ENCODE peak calls at places on chromosomes 16 and 17, in five cellular contexts. M is small intestine, A is PC-9, S is psoas muscle, T is cardiac muscle cell. O is an unnamed sample. For H3K27me3, the result is how much of the 10 kb centered on the place peaks cover.

GRCh38 chr17:27506348-27507218 is 50.3 kb downstream of the KSR1 start:
- DNase-seq in M (no peak), A (peak), S (no peak), T (no peak), O (no peak)

GRCh38 chr17:7383742-7384488 is 3.0 kb downstream of the TNK1 start:
- DNase-seq in M (peak), A (no peak), S (peak), T (peak), O (no peak)

GRCh38 chr17:28710948-28711722 is 553 bp downstream of the PROCA1 start:
- DNase-seq in M (peak), A (peak), S (peak), T (peak), O (peak)

GRCh38 chr17:20263595-20263994 is 203.7 kb downstream of the LGALS9B start:
- DNase-seq in M (no peak), A (no peak), S (no peak), T (no peak), O (no peak)

GRCh38 chr17:74259667-74260524 is 14.1 kb upstream of the DNAI2 start:
- DNase-seq in M (no peak), A (no peak), S (no peak), T (no peak), O (no peak)

GRCh38 chr16:79593074-79593531 is 7.4 kb downstream of the MAF start:
- DNase-seq in M (peak), A (no peak), S (no peak), T (no peak), O (no peak)

GRCh38 chr17:38559025-38559879 is 46.5 kb downstream of the SRCIN1 start:
- DNase-seq in M (peak), A (peak), S (peak), T (peak), O (peak)

GRCh38 chr16:149024-149675 is 3.3 kb upstream of the HBZ start:
- DNase-seq in M (no peak), A (no peak), S (no peak), T (no peak), O (no peak)

GRCh38 chr17:50675190-50675589 is 32.5 kb downstream of the ANKRD40 start:
- DNase-seq in M (no peak), A (no peak), S (no peak), T (no peak), O (no peak)

GRCh38 chr16:83653785-83654184 is 154.0 kb upstream of the HSBP1 start:
- DNase-seq in M (no peak), A (no peak), S (no peak), T (peak), O (no peak)

GRCh38 chr16:79645701-79646100 is 45.2 kb upstream of the MAF start:
- DNase-seq in M (no peak), A (no peak), S (no peak), T (no peak), O (no peak)

GRCh38 chr16:2478273-2478672 is 3.3 kb downstream of the TBC1D24 start:
- DNase-seq in M (no peak), A (no peak), S (no peak), T (no peak), O (no peak)

GRCh38 chr17:31789707-31790505 is 69.1 kb downstream of the COPRS start:
- DNase-seq in M (no peak), A (no peak), S (no peak), T (no peak), O (no peak)

GRCh38 chr16:47055136-47055885 is 81.8 kb upstream of the DNAJA2 start:
- DNase-seq in M (no peak), A (no peak), S (no peak), T (no peak), O (no peak)

GRCh38 chr17:76546556-76547182 is 6.8 kb downstream of the PRCD start:
- DNase-seq in M (peak), A (no peak), S (no peak), T (no peak), O (no peak)

GRCh38 chr17:36550491-36551417 is 6.0 kb downstream of the GGNBP2 start:
- DNase-seq in M (peak), A (no peak), S (no peak), T (no peak), O (no peak)

GRCh38 chr17:44828919-44829557 is 1.0 kb downstream of the GJC1 start:
- DNase-seq in M (no peak), A (no peak), S (no peak), T (no peak), O (no peak)

GRCh38 chr17:35235289-35235688 is 7.6 kb upstream of the SLFN5 start:
- DNase-seq in M (no peak), A (no peak), S (no peak), T (no peak), O (no peak)

GRCh38 chr17:35238817-35239216 is 4.1 kb upstream of the SLFN5 start:
- DNase-seq in M (no peak), A (no peak), S (no peak), T (no peak), O (no peak)

GRCh38 chr17:35239823-35240222 is 3.0 kb upstream of the SLFN5 start:
- DNase-seq in M (no peak), A (no peak), S (no peak), T (no peak), O (no peak)

GRCh38 chr17:35236821-35237220 is 6.1 kb upstream of the SLFN5 start:
- DNase-seq in M (no peak), A (no peak), S (no peak), T (no peak), O (no peak)

DNA sequence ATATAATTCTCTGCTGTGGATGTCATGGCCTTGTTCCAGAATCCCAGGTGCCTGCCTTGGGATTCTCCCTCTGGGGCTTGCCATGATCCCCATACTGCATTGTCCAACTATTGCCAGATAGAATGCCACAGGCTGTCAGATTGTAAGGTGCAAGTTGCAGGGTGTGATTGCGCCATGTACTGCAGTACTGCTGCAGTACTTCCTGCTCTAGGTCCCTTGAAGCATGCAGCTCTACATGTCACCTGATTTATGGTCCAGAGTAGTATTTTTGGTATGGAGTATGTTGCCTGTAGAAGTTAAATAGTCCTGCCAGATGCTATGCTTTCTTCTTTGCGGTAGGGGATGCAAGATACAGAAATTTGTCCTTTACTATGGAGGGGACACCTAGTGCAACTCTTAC is 7.0 kb upstream of the SLFN5 start:
- DNase-seq in M (no peak), A (no peak), S (no peak), T (no peak), O (no peak)
- H3K4me3 ChIP-seq in M (no peak), A (no peak), S (no peak), T (no peak), O (no peak)

DNA sequence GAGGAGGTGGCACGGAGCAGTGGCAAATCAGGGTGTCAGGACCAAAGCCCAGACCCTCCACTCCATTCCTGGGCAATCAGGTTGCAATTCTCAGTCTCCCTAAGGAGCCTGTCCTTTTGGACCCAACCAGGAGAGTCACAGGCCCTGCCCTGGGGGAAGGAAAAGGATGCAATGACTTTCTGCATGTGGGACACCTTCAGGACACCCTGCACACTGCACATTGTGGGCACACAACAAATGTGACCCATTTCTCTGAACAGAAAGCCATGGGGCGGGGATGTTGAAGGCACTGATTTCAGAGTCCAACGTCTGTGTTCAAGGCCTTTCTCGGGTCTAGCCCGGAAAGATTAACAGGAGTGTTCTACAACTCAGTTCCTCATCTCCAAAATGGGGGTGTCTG is 286.2 kb upstream of the FOXF1 start:
- DNase-seq in M (no peak), A (no peak), S (no peak), T (no peak), O (no peak)
- H3K27me3 ChIP-seq in M (under half), A (half or more), S (under half), T (under half), O (under half)

DNA sequence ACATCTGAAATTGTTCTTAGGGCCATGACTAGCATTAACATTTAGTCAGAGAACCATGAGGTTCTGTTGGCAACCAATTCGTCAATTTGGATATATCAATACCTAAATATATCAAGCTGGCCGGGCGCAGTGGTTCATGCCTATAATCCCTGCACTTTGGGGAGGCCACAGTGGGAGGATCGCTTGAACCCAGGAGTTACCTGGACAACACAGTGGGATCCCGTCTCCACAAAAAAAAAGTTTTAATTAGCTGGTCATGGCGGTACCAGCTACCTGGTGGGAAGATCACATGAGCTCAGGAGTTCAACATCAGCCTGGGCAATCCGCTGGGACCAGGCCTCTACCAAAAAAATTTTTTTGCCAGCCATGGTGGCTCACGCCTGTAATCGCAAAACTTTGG is 8.4 kb downstream of the YWHAE start:
- DNase-seq in M (no peak), A (no peak), S (peak), T (no peak), O (no peak)
- H3K27ac ChIP-seq in M (no peak), A (peak), S (peak), T (peak), O (no peak)

GRCh38 chr17:78130439-78131101 is at the start of gene TMC8:
- DNase-seq in M (peak), A (no peak), S (peak), T (no peak), O (peak)
- H3K4me3 ChIP-seq in M (peak), A (peak), S (peak), T (no peak), O (peak)

DNA sequence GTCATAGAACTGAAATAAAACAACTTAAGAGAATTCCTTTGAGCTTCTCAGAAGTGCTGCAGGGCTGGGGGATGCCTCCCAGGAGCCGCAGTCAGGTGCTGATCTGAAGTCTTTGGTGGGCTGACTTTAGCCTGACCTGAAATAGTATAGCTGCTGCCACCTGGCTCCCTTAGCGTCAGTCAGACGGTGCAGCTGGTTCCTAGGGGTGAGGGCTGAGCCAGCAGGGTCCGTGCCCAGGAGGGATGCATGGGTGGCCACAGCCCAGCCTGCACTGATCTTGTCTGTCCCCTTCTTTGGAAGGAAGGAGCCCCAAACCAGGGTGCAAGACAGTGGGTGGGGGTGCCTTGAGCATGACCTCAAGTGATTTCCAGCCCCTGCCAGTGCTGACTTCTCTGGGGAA is 11.5 kb downstream of the MAPT start:
- DNase-seq in M (no peak), A (no peak), S (no peak), T (no peak), O (no peak)
- H3K27me3 ChIP-seq in M (under half), A (half or more), S (under half), T (under half), O (under half)

GRCh38 chr16:20838250-20838649 is 31.9 kb downstream of the REXO5 start:
- DNase-seq in M (no peak), A (no peak), S (no peak), T (no peak), O (no peak)
- H3K27ac ChIP-seq in M (no peak), A (no peak), S (no peak), T (no peak), O (no peak)

GRCh38 chr17:48589831-48590602 is at the start of gene HOXB3:
- DNase-seq in M (no peak), A (no peak), S (no peak), T (no peak), O (no peak)
- H3K4me3 ChIP-seq in M (no peak), A (no peak), S (no peak), T (no peak), O (peak)

GRCh38 chr16:54633943-54634362 is 296.7 kb upstream of the IRX5 start:
- DNase-seq in M (no peak), A (no peak), S (no peak), T (peak), O (peak)

GRCh38 chr16:54632821-54633220 is 297.8 kb upstream of the IRX5 start:
- DNase-seq in M (no peak), A (no peak), S (no peak), T (no peak), O (no peak)

GRCh38 chr16:54628796-54629625 is 301.7 kb upstream of the IRX5 start:
- DNase-seq in M (no peak), A (no peak), S (no peak), T (no peak), O (peak)

GRCh38 chr16:54630284-54630967 is 300.2 kb upstream of the IRX5 start:
- DNase-seq in M (no peak), A (no peak), S (no peak), T (no peak), O (no peak)

GRCh38 chr16:54632322-54632721 is 298.3 kb upstream of the IRX5 start:
- DNase-seq in M (no peak), A (no peak), S (no peak), T (no peak), O (no peak)
- H3K27me3 ChIP-seq in M (under half), A (under half), S (under half), T (under half), O (under half)

DNA sequence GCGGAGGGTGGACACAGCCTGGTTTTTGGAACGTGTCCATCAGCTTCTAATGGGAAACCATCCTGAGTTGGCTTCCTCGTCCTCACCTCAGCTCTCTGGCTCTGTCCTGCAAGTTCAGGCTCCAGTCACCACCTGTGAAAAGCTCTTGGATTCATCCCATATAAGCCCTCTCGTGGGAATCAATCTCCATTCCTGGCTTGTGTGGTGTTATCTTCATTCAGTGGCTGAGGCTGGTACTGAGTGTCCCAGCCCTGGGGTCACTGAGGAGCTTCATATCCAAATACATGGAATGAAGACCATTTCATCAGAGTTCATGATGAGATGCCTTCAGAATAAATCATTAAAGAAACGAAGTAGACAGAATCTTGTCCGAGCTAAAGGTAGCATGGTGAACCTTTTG is 189.2 kb downstream of the RBFOX1 start:
- DNase-seq in M (no peak), A (no peak), S (no peak), T (no peak), O (no peak)
- H3K27ac ChIP-seq in M (no peak), A (no peak), S (no peak), T (no peak), O (no peak)